ENCODE peak calls at places on chromosomes 6 and 20, in six cellular contexts. P, Z, J, I, Y and X are unnamed samples.

GRCh38 chr20:24694157-24694726 is 224.8 kb downstream of the SYNDIG1 start:
- DNase-seq in P (no peak), Y (peak; percentile 11), J (peak; percentile 61), Z (no peak), I (no peak), X (no peak)

GRCh38 chr6:158115102-158115501 is 53.0 kb downstream of the SERAC1 start:
- DNase-seq in I (no peak), Z (no peak), J (no peak), P (no peak), Y (no peak), X (no peak)

GRCh38 chr6:130955755-130956154 is 107.3 kb downstream of the EPB41L2 start:
- DNase-seq in P (no peak), Y (no peak), Z (no peak), J (no peak), I (no peak), X (no peak)

GRCh38 chr6:37550436-37550835 is 50.7 kb upstream of the CCDC167 start:
- DNase-seq in Y (no peak), I (no peak), P (peak; percentile 11), Z (no peak), J (no peak), X (no peak)

GRCh38 chr6:67009818-67010217 is 1302.8 kb upstream of the EYS start:
- DNase-seq in J (no peak), P (no peak), I (no peak), Y (no peak), Z (no peak), X (no peak)

GRCh38 chr6:13307508-13307995 is 20.8 kb downstream of the TBC1D7 start:
- DNase-seq in P (no peak), J (peak; percentile 67), I (peak; percentile 83), Y (no peak), Z (peak; percentile 61), X (no peak)

GRCh38 chr6:41770381-41771057 is 9.2 kb downstream of the FRS3 start:
- DNase-seq in J (no peak), I (no peak), Y (no peak), P (no peak), Z (no peak), X (no peak)

GRCh38 chr6:2857185-2857579 is 15.5 kb upstream of the SERPINB1 start:
- DNase-seq in Z (no peak), Y (no peak), P (no peak), J (no peak), I (no peak), X (no peak)

GRCh38 chr20:43949741-43950618 is 35.3 kb downstream of the TOX2 start:
- DNase-seq in I (peak; percentile 54), Y (peak; percentile 52), Z (peak; percentile 29), J (no peak), P (no peak), X (peak; percentile 46)

GRCh38 chr6:137417411-137417810 is 76.8 kb downstream of the OLIG3 start:
- DNase-seq in P (no peak), J (no peak), I (no peak), Z (no peak), Y (no peak), X (no peak)

GRCh38 chr6:101393291-101394251 is at the start of gene GRIK2:
- DNase-seq in P (no peak), Y (no peak), J (no peak), I (peak; percentile 56), Z (peak; percentile 37), X (no peak)

GRCh38 chr6:147561742-147562141 is 53.3 kb downstream of the SAMD5 start:
- DNase-seq in J (no peak), P (no peak), Z (no peak), I (no peak), Y (no peak), X (no peak)

GRCh38 chr6:145673504-145673903 is 61.8 kb downstream of the EPM2A start:
- DNase-seq in J (no peak), Z (no peak), Y (no peak), P (no peak), I (no peak), X (no peak)

GRCh38 chr6:41614713-41615112 is 23.6 kb upstream of the MDFI start:
- DNase-seq in P (no peak), Z (no peak), Y (no peak), J (no peak), I (no peak), X (no peak)

GRCh38 chr20:60009826-60010616 is 51.8 kb downstream of the CDH26 start:
- DNase-seq in J (no peak), P (no peak), Z (no peak), Y (no peak), I (no peak), X (no peak)

GRCh38 chr6:111173341-111173740 is 86.0 kb downstream of the SLC16A10 start:
- DNase-seq in Y (no peak), J (no peak), Z (no peak), P (no peak), I (no peak), X (no peak)

GRCh38 chr6:32973144-32973854 is 4.9 kb downstream of the BRD2 start:
- DNase-seq in J (no peak), Y (peak; percentile 39), Z (no peak), I (no peak), P (no peak), X (no peak)

GRCh38 chr6:43308101-43308989 is at the start of gene CRIP3:
- DNase-seq in Y (peak; percentile 34), Z (no peak), I (peak; percentile 4), J (no peak), P (no peak), X (peak; percentile 44)

GRCh38 chr6:41976794-41977484 is 35.3 kb upstream of the CCND3 start:
- DNase-seq in I (peak; percentile 86), P (no peak), Y (no peak), Z (no peak), J (peak; percentile 18), X (no peak)

GRCh38 chr6:47700051-47700450 is 1.7 kb downstream of the ADGRF4 start:
- DNase-seq in Y (no peak), Z (no peak), J (no peak), P (no peak), I (peak; percentile 32), X (no peak)

GRCh38 chr6:89952696-89953095 is 58.4 kb downstream of the GJA10 start:
- DNase-seq in Y (no peak), P (no peak), I (peak; percentile 60), Z (no peak), J (no peak), X (no peak)

GRCh38 chr20:41655966-41656685 is 37.9 kb upstream of the CHD6 start:
- DNase-seq in P (no peak), I (no peak), Z (no peak), Y (no peak), J (no peak), X (no peak)

GRCh38 chr20:3732327-3733118 is at the start of gene HSPA12B:
- DNase-seq in Y (no peak), J (no peak), P (no peak), Z (no peak), I (no peak), X (no peak)

GRCh38 chr6:22078288-22078687 is 218.5 kb downstream of the PRL start:
- DNase-seq in J (no peak), Z (no peak), P (no peak), I (no peak), Y (no peak), X (no peak)

GRCh38 chr6:22078802-22079545 is 217.9 kb downstream of the PRL start:
- DNase-seq in J (no peak), Z (no peak), I (peak; percentile 30), P (no peak), Y (no peak), X (no peak)

GRCh38 chr6:22082278-22082677 is 214.6 kb downstream of the PRL start:
- DNase-seq in P (no peak), I (no peak), Y (no peak), Z (peak; percentile 41), J (no peak), X (no peak)

GRCh38 chr6:22079788-22080187 is 217.0 kb downstream of the PRL start:
- DNase-seq in Y (no peak), Z (no peak), P (no peak), J (no peak), I (peak; percentile 85), X (no peak)

GRCh38 chr6:22081709-22082108 is 215.1 kb downstream of the PRL start:
- DNase-seq in Y (no peak), P (no peak), J (no peak), I (no peak), Z (no peak), X (no peak)
- H3K27ac ChIP-seq in Y (no peak overlapping the region), P (no peak overlapping the region), J (no peak overlapping the region), I (no peak overlapping the region), Z (no peak overlapping the region), X (no peak overlapping the region)

DNA sequence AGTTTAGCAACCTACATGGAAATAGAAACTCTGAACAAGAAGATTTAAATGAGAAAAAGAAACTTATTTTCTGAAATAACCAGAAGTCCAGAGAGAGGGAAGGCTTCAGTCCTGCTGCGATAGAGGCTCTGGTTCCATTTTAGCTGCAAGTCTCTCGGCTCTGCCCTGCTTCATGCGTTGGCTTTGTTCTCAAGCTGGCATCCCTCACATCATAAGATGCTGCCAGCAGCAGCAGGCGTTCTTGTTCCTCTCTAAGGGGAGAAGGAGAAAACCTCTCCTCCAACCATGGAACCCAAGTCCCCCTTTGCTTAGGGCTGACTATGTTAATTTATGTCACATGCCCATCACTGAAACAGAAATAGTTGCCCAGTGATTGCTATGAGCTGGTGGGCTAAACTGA is 46.4 kb upstream of the PMEPA1 start:
- DNase-seq in Y (no peak), I (no peak), Z (no peak), J (peak; percentile 15), P (no peak), X (no peak)
- H3K27ac ChIP-seq in Y (no peak overlapping the region), I (no peak overlapping the region), Z (no peak overlapping the region), J (no peak overlapping the region), P (no peak overlapping the region), X (no peak overlapping the region)

DNA sequence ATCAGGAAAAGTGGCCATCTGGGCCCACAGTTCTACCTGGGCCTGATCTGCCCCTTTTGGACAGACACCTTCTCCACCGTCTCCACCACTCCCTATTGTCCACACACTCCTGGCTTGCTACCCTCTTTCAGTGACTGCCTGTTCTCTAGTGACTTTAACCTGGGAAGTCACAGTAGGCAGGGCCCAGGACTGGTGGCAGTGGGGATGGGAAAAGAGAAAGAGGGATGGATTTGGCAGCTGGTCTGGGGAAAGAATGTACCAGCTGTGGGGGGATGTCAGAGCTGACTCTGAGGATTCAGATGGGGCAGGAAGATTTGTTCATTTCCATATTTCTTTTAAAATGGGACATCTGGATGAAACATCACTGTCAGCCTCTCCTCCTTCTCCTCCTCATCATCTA is 85.5 kb downstream of the SULF2 start:
- DNase-seq in Y (no peak), J (no peak), P (no peak), I (no peak), Z (no peak), X (no peak)
- H3K27ac ChIP-seq in Y (no peak overlapping the region), J (no peak overlapping the region), P (no peak overlapping the region), I (no peak overlapping the region), Z (no peak overlapping the region), X (no peak overlapping the region)

GRCh38 chr6:144410059-144410458 is 124.9 kb downstream of the UTRN start:
- DNase-seq in Z (no peak), P (no peak), I (no peak), Y (no peak), J (no peak), X (no peak)

GRCh38 chr6:144408151-144408550 is 123.0 kb downstream of the UTRN start:
- DNase-seq in Y (no peak), I (peak; percentile 35), Z (peak; percentile 19), P (peak; percentile 3), J (no peak), X (peak; percentile 61)

GRCh38 chr6:144415014-144415413 is 129.9 kb downstream of the UTRN start:
- DNase-seq in P (no peak), Z (peak; percentile 31), J (no peak), Y (no peak), I (peak; percentile 80), X (no peak)

GRCh38 chr6:144413418-144413817 is 128.3 kb downstream of the UTRN start:
- DNase-seq in Y (peak; percentile 32), I (peak; percentile 37), Z (no peak), P (no peak), J (no peak), X (no peak)

GRCh38 chr6:144411506-144412165 is 126.5 kb downstream of the UTRN start:
- DNase-seq in J (no peak), I (no peak), Z (no peak), P (no peak), Y (no peak), X (no peak)
- H3K27ac ChIP-seq in J (no peak overlapping the region), I (no peak overlapping the region), Z (no peak overlapping the region), P (no peak overlapping the region), Y (peak overlapping the region; percentile 36), X (no peak overlapping the region)